ENCODE peak calls at places on chromosomes 3 and 15, in four cellular contexts. P is HepG2, U is GM12878, N is K562. L is an unnamed sample.
A peak's percentile ranks its signal among the peaks of the same experiment; 100 is the strongest.

GRCh38 chr3:166211451-166211850 is 374.2 kb upstream of the BCHE start:
- DNase-seq in U (no peak), P (no peak), N (no peak), L (no peak)

GRCh38 chr15:44712108-44713005 is 1.0 kb downstream of the B2M start:
- DNase-seq in P (peak; percentile 43), N (peak; percentile 15), U (no peak), L (no peak)

GRCh38 chr3:28799084-28799483 is 450.5 kb upstream of the AZI2 start:
- DNase-seq in P (no peak), N (no peak), U (no peak), L (no peak)

GRCh38 chr3:39302178-39302577 is 22.3 kb upstream of the CX3CR1 start:
- DNase-seq in N (no peak), U (no peak), P (no peak), L (no peak)

GRCh38 chr3:192597511-192597910 is 129.8 kb downstream of the FGF12 start:
- DNase-seq in U (no peak), N (no peak), P (no peak), L (no peak)

GRCh38 chr3:58025824-58026579 is 17.8 kb downstream of the FLNB start:
- DNase-seq in P (peak; percentile 39), U (no peak), N (no peak), L (no peak)

GRCh38 chr3:172982731-172983364 is 158.2 kb downstream of the SPATA16 start:
- DNase-seq in N (peak; percentile 28), P (no peak), U (no peak), L (no peak)

GRCh38 chr3:142777927-142778326 is 54.1 kb downstream of the TRPC1 start:
- DNase-seq in P (no peak), N (no peak), U (no peak), L (no peak)

GRCh38 chr3:197513953-197514785 is 41.6 kb downstream of the BDH1 start:
- DNase-seq in N (no peak), U (no peak), P (no peak), L (no peak)

GRCh38 chr3:162489853-162490252 is 993.2 kb downstream of the OTOL1 start:
- DNase-seq in N (no peak), U (no peak), P (no peak), L (no peak)

DNA sequence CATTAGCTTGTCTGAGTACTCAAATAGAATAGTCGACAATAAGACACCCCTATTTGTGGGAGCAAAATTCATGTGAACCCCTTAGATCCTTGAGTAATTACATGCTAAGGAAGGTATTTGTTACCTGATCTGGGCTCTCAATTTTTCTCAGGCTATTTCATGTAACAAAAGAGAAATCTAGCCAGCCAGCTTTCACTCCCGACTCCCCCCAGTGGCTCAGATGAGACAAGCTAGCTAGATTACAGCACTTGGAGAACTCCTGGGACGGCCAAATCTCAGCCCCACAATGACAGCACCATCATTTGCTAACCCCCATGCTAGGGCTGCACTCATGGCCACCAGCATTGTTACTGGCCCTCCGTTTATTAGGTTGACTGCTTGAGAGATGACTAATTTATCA is 41.3 kb downstream of the GLDN start:
- DNase-seq in N (peak; percentile 59), P (peak; percentile 27), U (no peak), L (peak; percentile 59)
- TF ChIP-seq USF2 in N (no peak), P (no peak), U (no peak), L (no peak)

GRCh38 chr3:73026702-73027101 is 30.1 kb downstream of the PPP4R2 start:
- DNase-seq in U (no peak), N (no peak), P (no peak), L (no peak)

GRCh38 chr3:73030073-73030597 is 31.3 kb upstream of the EBLN2 start:
- DNase-seq in P (no peak), U (no peak), N (no peak), L (no peak)

GRCh38 chr3:73031573-73032103 is 29.8 kb upstream of the EBLN2 start:
- DNase-seq in U (no peak), N (no peak), P (no peak), L (no peak)

GRCh38 chr3:73028803-73029202 is 32.2 kb downstream of the PPP4R2 start:
- DNase-seq in P (no peak), U (no peak), N (no peak), L (no peak)

GRCh38 chr3:73029321-73029796 is 32.1 kb upstream of the EBLN2 start:
- DNase-seq in N (no peak), P (peak; percentile 53), U (no peak), L (no peak)
- TF ChIP-seq NR2C2 in N (no peak), P (peak; percentile 26), U (no peak), L (no peak)

GRCh38 chr15:98381446-98381845 is 266.9 kb upstream of the IGF1R start:
- DNase-seq in U (no peak), P (no peak), N (no peak), L (no peak)

GRCh38 chr15:98375513-98376360 is 272.6 kb upstream of the IGF1R start:
- DNase-seq in U (no peak), N (no peak), P (no peak), L (no peak)
- TF ChIP-seq USF2 in U (no peak), N (no peak), P (no peak), L (no peak)

GRCh38 chr3:46603461-46604062 is 8.8 kb upstream of the FAM240A start:
- DNase-seq in N (no peak), U (no peak), P (no peak), L (no peak)

GRCh38 chr3:46604127-46604526 is 8.2 kb upstream of the FAM240A start:
- DNase-seq in N (no peak), U (no peak), P (no peak), L (no peak)

GRCh38 chr3:46609944-46610722 is 2.2 kb upstream of the FAM240A start:
- DNase-seq in P (no peak), U (no peak), N (no peak), L (no peak)

GRCh38 chr3:46609074-46609735 is 3.1 kb upstream of the FAM240A start:
- DNase-seq in U (no peak), N (no peak), P (no peak), L (no peak)

DNA sequence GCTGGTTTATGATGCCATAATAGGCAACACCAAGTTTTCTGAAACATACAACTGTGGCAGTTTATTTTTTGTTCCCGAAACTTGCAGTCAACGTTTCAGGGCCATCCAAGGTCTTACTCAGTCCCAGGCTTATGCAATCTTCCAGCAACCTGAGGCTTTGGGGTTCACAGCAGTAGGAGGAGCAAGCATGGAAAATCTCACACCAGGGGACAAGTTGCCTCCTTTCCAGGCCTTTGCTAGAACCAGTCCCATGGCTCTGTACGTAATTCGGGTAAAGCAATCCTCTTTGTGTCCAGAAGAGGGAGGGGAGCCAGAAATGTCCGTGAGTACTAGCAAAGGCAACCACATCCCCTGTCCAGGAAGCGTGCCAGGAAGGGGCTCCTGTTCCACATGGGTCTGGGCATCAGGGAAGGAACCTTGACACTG is 4.7 kb upstream of the FAM240A start:
- DNase-seq in U (no peak), P (peak; percentile 34), N (no peak), L (peak; percentile 49)
- TF ChIP-seq NR2C2 in U (no peak), P (no peak), N (no peak), L (no peak)

GRCh38 chr3:15535757-15536156 is 14.3 kb upstream of the COLQ start:
- DNase-seq in U (no peak), N (no peak), P (no peak), L (no peak)
- TF ChIP-seq USF2 in U (no peak), N (no peak), P (no peak), L (no peak)

GRCh38 chr15:75902129-75902557 is 1.5 kb upstream of the FBXO22 start:
- DNase-seq in P (no peak), U (no peak), N (no peak), L (peak; percentile 47)

GRCh38 chr15:75903331-75904240 is at the start of gene FBXO22:
- DNase-seq in P (peak; percentile 82), N (peak; percentile 85), U (peak; percentile 68), L (peak; percentile 96)

GRCh38 chr15:75900577-75900976 is 3.1 kb upstream of the FBXO22 start:
- DNase-seq in U (no peak), P (no peak), N (no peak), L (no peak)

GRCh38 chr15:75905231-75905630 is 1.6 kb downstream of the FBXO22 start:
- DNase-seq in N (no peak), U (no peak), P (no peak), L (no peak)

DNA sequence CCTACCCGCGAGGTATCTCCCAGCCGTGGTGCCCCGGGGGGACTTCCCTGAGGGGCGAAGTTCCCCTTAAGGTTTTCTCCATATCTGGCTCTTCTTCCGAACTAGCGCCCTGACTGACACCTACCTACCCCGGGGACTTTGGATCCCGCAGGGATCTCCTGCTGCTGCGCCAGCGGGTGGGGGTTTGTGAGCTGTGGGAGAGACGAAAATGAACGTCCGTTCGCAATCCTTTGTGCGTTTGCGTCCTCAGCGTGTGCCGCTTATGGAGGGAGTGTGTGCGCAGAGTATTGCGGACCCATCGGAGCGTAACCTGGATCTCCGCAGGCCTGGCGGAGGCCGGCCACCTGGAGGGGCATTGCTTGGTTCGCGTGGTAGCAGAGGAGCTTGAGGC is 558 bp downstream of the FBXO22 start:
- DNase-seq in U (no peak), P (peak; percentile 43), N (no peak), L (peak; percentile 46)
- TF ChIP-seq NR2C2 in U (no peak), P (no peak), N (no peak), L (no peak)

GRCh38 chr15:42332331-42332730 is 27.0 kb upstream of the CAPN3 start:
- DNase-seq in N (no peak), U (no peak), P (no peak), L (no peak)
- TF ChIP-seq USF2 in N (no peak), U (no peak), P (no peak), L (no peak)

GRCh38 chr3:50235716-50236483 is at the start of gene GNAI2:
- DNase-seq in U (peak; percentile 91), N (peak; percentile 93), P (peak; percentile 94), L (peak; percentile 99)
- TF ChIP-seq NR2C2 in U (no peak), N (no peak), P (no peak), L (no peak)

L was measured in WTC11.